ENCODE peak calls at places on chromosomes 6 and 20, in six cellular contexts. F is AG10803, K is brain microvascular endothelial cell, J is AG09309, X is fibroblast of lung, R is lower lobe of right lung. V is an unnamed sample.

GRCh38 chr6:5103250-5103649 is 18.1 kb downstream of the PPP1R3G start:
- DNase-seq in K (no peak), R (no peak), X (peak), J (no peak), F (no peak), V (no peak)

GRCh38 chr6:44152109-44152461 is 6.5 kb upstream of the CAPN11 start:
- DNase-seq in R (no peak), X (no peak), K (no peak), J (no peak), F (no peak), V (no peak)

GRCh38 chr6:24936641-24937317 is 1.0 kb upstream of the RIPOR2 start:
- DNase-seq in K (no peak), R (no peak), X (peak), J (no peak), F (no peak), V (no peak)

GRCh38 chr6:137412562-137412961 is 81.6 kb downstream of the OLIG3 start:
- DNase-seq in X (no peak), F (no peak), R (no peak), K (no peak), J (no peak), V (no peak)

GRCh38 chr6:47094351-47094925 is 52.3 kb upstream of the ADGRF1 start:
- DNase-seq in J (no peak), K (no peak), F (no peak), X (peak), R (no peak), V (no peak)

GRCh38 chr20:41308290-41308691 is 9.2 kb downstream of the ZHX3 start:
- DNase-seq in F (peak), K (peak), J (no peak), X (peak), R (no peak), V (peak)

GRCh38 chr6:53615633-53616449 is 49.7 kb downstream of the KLHL31 start:
- DNase-seq in J (no peak), F (peak), K (no peak), X (peak), R (no peak), V (peak)

GRCh38 chr6:165568326-165568725 is 94.7 kb downstream of the PDE10A start:
- DNase-seq in J (no peak), F (no peak), K (no peak), R (no peak), X (no peak), V (no peak)

GRCh38 chr20:25050501-25051350 is 7.2 kb downstream of the ACSS1 start:
- DNase-seq in J (no peak), F (no peak), K (no peak), X (no peak), R (no peak), V (no peak)

GRCh38 chr20:23049933-23050838 is 714 bp upstream of the THBD start:
- DNase-seq in X (no peak), R (peak), K (peak), F (no peak), J (no peak), V (no peak)

GRCh38 chr6:132604635-132605150 is 15.2 kb upstream of the TAAR5 start:
- DNase-seq in R (no peak), J (no peak), K (no peak), F (no peak), X (no peak), V (no peak)

GRCh38 chr6:132489376-132489775 is 23.5 kb downstream of the STX7 start:
- DNase-seq in F (no peak), K (no peak), R (no peak), X (no peak), J (no peak), V (no peak)

GRCh38 chr6:20866940-20867630 is 332.8 kb downstream of the CDKAL1 start:
- DNase-seq in J (no peak), K (no peak), X (peak), F (no peak), R (no peak), V (no peak)

GRCh38 chr20:63094767-63095499 is 88.2 kb upstream of the BHLHE23 start:
- DNase-seq in J (no peak), F (no peak), X (no peak), K (no peak), R (peak), V (no peak)

GRCh38 chr6:27237089-27237723 is 10.3 kb upstream of the PRSS16 start:
- DNase-seq in K (peak), F (peak), R (no peak), X (peak), J (peak), V (no peak)

GRCh38 chr6:121791396-121792315 is 356.2 kb downstream of the GJA1 start:
- DNase-seq in R (no peak), K (no peak), X (no peak), J (peak), F (peak), V (peak)

GRCh38 chr6:10583509-10583908 is 62.4 kb downstream of the GCNT2 start:
- DNase-seq in F (no peak), K (no peak), J (no peak), R (no peak), X (no peak), V (no peak)

GRCh38 chr6:106050538-106050937 is 35.6 kb upstream of the PRDM1 start:
- DNase-seq in F (no peak), R (no peak), K (no peak), J (no peak), X (peak), V (no peak)

GRCh38 chr6:28914941-28915340 is 8.8 kb downstream of the TRIM27 start:
- DNase-seq in R (no peak), X (peak), J (no peak), K (no peak), F (no peak), V (no peak)

GRCh38 chr6:28922841-28923317 is 906 bp downstream of the TRIM27 start:
- DNase-seq in X (peak), J (no peak), F (peak), R (no peak), K (peak), V (no peak)

GRCh38 chr6:28923318-28924102 is at the start of gene TRIM27:
- DNase-seq in J (no peak), K (peak), X (peak), R (peak), F (peak), V (no peak)

GRCh38 chr6:28922004-28922840 is 1.6 kb downstream of the TRIM27 start:
- DNase-seq in X (peak), F (peak), J (no peak), R (no peak), K (peak), V (no peak)

GRCh38 chr6:28920281-28920680 is 3.5 kb downstream of the TRIM27 start:
- DNase-seq in X (no peak), J (no peak), R (no peak), K (no peak), F (no peak), V (no peak)
- H3K4me3 ChIP-seq in X (no peak), J (no peak), R (no peak), K (no peak), F (no peak), V (no peak)

GRCh38 chr6:135897087-135897486 is 45.6 kb downstream of the PDE7B start:
- DNase-seq in R (no peak), J (no peak), K (no peak), X (no peak), F (no peak), V (no peak)

GRCh38 chr6:135895231-135895931 is 43.9 kb downstream of the PDE7B start:
- DNase-seq in J (no peak), K (no peak), F (no peak), R (no peak), X (no peak), V (no peak)
- H3K4me3 ChIP-seq in J (no peak), K (no peak), F (no peak), R (no peak), X (no peak), V (no peak)

GRCh38 chr20:15759546-15760216 is 813.6 kb downstream of the KIF16B start:
- DNase-seq in J (peak), X (no peak), F (peak), K (no peak), R (no peak), V (no peak)
- H3K4me3 ChIP-seq in J (no peak), X (no peak), F (no peak), K (no peak), R (no peak), V (no peak)

GRCh38 chr6:156849806-156850205 is 72.6 kb downstream of the ARID1B start:
- DNase-seq in X (no peak), R (no peak), K (no peak), J (no peak), F (no peak), V (no peak)

GRCh38 chr6:156852147-156852857 is 75.1 kb downstream of the ARID1B start:
- DNase-seq in J (no peak), F (no peak), K (no peak), R (no peak), X (no peak), V (no peak)

GRCh38 chr6:156851447-156851846 is 74.3 kb downstream of the ARID1B start:
- DNase-seq in K (no peak), J (no peak), X (no peak), F (no peak), R (no peak), V (no peak)

GRCh38 chr6:156848533-156848932 is 71.4 kb downstream of the ARID1B start:
- DNase-seq in X (peak), K (no peak), R (no peak), F (no peak), J (no peak), V (peak)

DNA sequence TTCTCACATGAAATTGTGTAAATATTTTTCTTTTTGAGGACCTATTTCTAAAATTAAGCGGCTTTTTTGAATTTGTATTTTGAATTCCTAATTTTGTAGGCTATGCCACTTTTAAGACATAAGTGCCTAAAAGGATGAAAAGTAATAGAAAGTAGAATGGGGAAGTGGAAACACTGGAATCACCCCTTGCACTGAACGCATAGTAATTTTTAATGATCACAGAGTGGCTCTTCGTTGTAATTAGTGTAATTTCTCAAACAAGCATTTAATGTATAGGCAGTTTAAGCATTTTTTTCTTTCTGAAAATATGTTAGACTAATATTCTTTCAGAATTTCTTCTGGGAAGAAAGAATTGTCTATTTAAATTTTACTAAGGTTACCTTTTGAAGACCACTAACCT is 73.2 kb downstream of the ARID1B start:
- DNase-seq in X (no peak), K (no peak), J (no peak), F (no peak), R (no peak), V (no peak)
- H3K4me3 ChIP-seq in X (no peak), K (no peak), J (no peak), F (no peak), R (no peak), V (no peak)